ENCODE peak calls at places on chromosomes 3 and 15, in seven cellular contexts. J, C, Z, P, L, A and D are unnamed samples.

GRCh38 chr15:100919481-100920405 is 586 bp downstream of the LRRK1 start:
- DNase-seq in P (peak; percentile 52), Z (peak; percentile 53), A (peak; percentile 59), C (peak; percentile 65), J (peak; percentile 20), L (peak; percentile 53), D (no peak)

GRCh38 chr15:88992216-88992615 is 79.0 kb upstream of the MFGE8 start:
- DNase-seq in A (no peak), L (no peak), P (no peak), C (no peak), Z (no peak), J (no peak), D (no peak)

GRCh38 chr15:66854012-66854965 is 152.3 kb downstream of the SMAD6 start:
- DNase-seq in A (no peak), L (peak; percentile 44), P (no peak), Z (no peak), J (no peak), C (no peak), D (peak; percentile 77)

GRCh38 chr3:4834403-4834866 is 144.8 kb upstream of the BHLHE40 start:
- DNase-seq in J (no peak), L (no peak), C (peak; percentile 43), A (no peak), P (no peak), Z (no peak), D (no peak)

GRCh38 chr15:67142142-67143092 is 77.0 kb downstream of the SMAD3 start:
- DNase-seq in J (peak; percentile 74), A (no peak), Z (no peak), L (no peak), C (no peak), P (no peak), D (no peak)

GRCh38 chr15:38559908-38560307 is 4.7 kb downstream of the RASGRP1 start:
- DNase-seq in L (no peak), P (no peak), C (no peak), Z (no peak), A (no peak), J (no peak), D (no peak)

GRCh38 chr3:9986230-9986725 is 363 bp downstream of the EMC3 start:
- DNase-seq in C (no peak), Z (no peak), A (no peak), J (no peak), L (no peak), P (no peak), D (no peak)

GRCh38 chr15:32641517-32642059 is at the start of gene SCG5:
- DNase-seq in C (no peak), L (peak; percentile 96), Z (no peak), J (peak; percentile 35), P (peak; percentile 75), A (no peak), D (no peak)

GRCh38 chr15:101250931-101251829 is 668 bp downstream of the CHSY1 start:
- DNase-seq in J (no peak), A (peak; percentile 58), L (peak; percentile 87), Z (peak; percentile 31), P (peak; percentile 71), C (peak; percentile 60), D (no peak)

GRCh38 chr3:42525212-42525611 is 22.8 kb downstream of the VIPR1 start:
- DNase-seq in A (no peak), J (no peak), C (no peak), P (no peak), L (no peak), Z (no peak), D (no peak)

GRCh38 chr3:156341831-156342416 is 213.0 kb downstream of the SSR3 start:
- DNase-seq in P (no peak), J (no peak), C (peak; percentile 50), A (no peak), Z (no peak), L (peak; percentile 27), D (no peak)

GRCh38 chr3:112043621-112044201 is 9.2 kb downstream of the TMPRSS7 start:
- DNase-seq in J (peak; percentile 79), L (peak; percentile 83), P (peak; percentile 46), C (peak; percentile 55), Z (no peak), A (peak; percentile 59), D (no peak)

GRCh38 chr3:65927576-65927975 is 111.1 kb downstream of the MAGI1 start:
- DNase-seq in A (peak; percentile 69), L (peak; percentile 36), C (no peak), Z (no peak), P (no peak), J (peak; percentile 40), D (no peak)

GRCh38 chr3:11878837-11879236 is 32.2 kb upstream of the TAMM41 start:
- DNase-seq in L (peak; percentile 36), A (no peak), Z (no peak), P (no peak), J (no peak), C (no peak), D (no peak)

GRCh38 chr15:40061212-40061901 is 22.4 kb upstream of the SRP14 start:
- DNase-seq in L (no peak), P (no peak), Z (no peak), C (peak; percentile 67), A (no peak), J (no peak), D (no peak)

GRCh38 chr3:78846688-78847087 is 921.1 kb downstream of the ROBO1 start:
- DNase-seq in P (no peak), L (no peak), J (peak; percentile 88), C (no peak), A (no peak), Z (no peak), D (no peak)

GRCh38 chr3:140298043-140298442 is 363.1 kb downstream of the CLSTN2 start:
- DNase-seq in L (no peak), C (no peak), P (no peak), Z (no peak), J (no peak), A (no peak), D (no peak)

GRCh38 chr3:25045291-25045690 is 382.8 kb upstream of the RARB start:
- DNase-seq in C (no peak), J (no peak), L (peak; percentile 9), A (no peak), P (no peak), Z (no peak), D (no peak)

GRCh38 chr3:38843898-38844297 is 27.9 kb upstream of the SCN10A start:
- DNase-seq in L (peak; percentile 57), Z (no peak), A (peak; percentile 37), J (peak; percentile 68), C (no peak), P (no peak), D (no peak)

GRCh38 chr15:99442268-99442897 is 123.4 kb upstream of the MEF2A start:
- DNase-seq in P (no peak), Z (peak; percentile 14), C (no peak), L (no peak), J (peak; percentile 86), A (peak; percentile 57), D (peak; percentile 76)

GRCh38 chr15:99440551-99441426 is 125.0 kb upstream of the MEF2A start:
- DNase-seq in C (no peak), L (no peak), Z (no peak), P (no peak), A (no peak), J (no peak), D (peak; percentile 86)

GRCh38 chr15:99441427-99441766 is 124.4 kb upstream of the MEF2A start:
- DNase-seq in P (no peak), L (no peak), Z (no peak), A (no peak), C (no peak), J (no peak), D (no peak)

GRCh38 chr15:99443056-99443756 is 122.6 kb upstream of the MEF2A start:
- DNase-seq in A (no peak), J (no peak), P (no peak), C (no peak), Z (peak; percentile 10), L (no peak), D (peak; percentile 19)

GRCh38 chr15:99441871-99442267 is 123.9 kb upstream of the MEF2A start:
- DNase-seq in C (no peak), J (no peak), L (no peak), Z (peak; percentile 12), A (no peak), P (no peak), D (peak; percentile 17)
- TF ChIP-seq CTCF in C (no peak), J (no peak), L (no peak), Z (no peak), A (no peak), P (no peak), D (no peak)

DNA sequence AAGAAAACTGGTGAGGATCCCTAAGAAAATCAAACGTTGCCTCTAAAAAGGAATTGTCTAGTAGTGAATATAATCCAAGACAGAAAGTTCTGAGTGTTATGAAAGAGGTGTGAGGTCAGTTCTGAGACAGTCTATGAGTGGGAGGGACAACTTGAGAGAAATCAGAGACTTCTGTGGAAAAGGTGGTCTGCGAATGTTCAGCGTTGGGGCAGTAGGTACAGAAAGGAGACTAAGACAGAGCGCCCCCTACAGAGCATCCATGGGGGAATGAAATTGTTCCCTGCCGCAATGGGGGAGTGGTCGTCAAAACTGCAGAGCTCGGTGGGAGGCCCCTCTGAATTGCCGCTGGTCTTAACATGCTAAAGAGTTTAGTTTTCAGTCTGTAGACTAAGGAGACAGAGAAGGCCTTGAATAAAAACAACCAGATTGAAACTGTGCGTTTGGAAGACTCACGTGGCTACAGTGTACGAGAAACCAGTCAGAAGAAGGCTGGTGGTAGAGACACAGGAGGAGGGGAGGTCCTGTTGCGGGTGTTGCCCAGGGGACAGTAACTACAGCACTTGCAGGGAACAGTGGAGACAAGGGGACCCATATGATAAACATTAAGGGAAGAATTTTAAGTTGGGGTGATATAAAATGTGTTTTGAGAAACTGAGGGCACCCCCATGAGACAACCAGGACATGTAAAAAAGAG is 6.9 kb downstream of the TNIK start:
- DNase-seq in J (no peak), C (no peak), A (no peak), L (peak; percentile 86), P (peak; percentile 62), Z (no peak), D (no peak)
- TF ChIP-seq CTCF in J (peak; percentile 45), C (peak; percentile 36), A (peak; percentile 27), L (peak; percentile 84), P (peak; percentile 50), Z (no peak), D (no peak)

GRCh38 chr15:77821188-77821958 is 188.7 kb upstream of the LINGO1 start:
- DNase-seq in P (peak; percentile 80), J (peak; percentile 50), Z (no peak), L (peak; percentile 84), C (peak; percentile 83), A (peak; percentile 82), D (no peak)
- TF ChIP-seq CTCF in P (peak; percentile 74), J (peak; percentile 94), Z (no peak), L (peak; percentile 95), C (peak; percentile 89), A (peak; percentile 71), D (no peak)

GRCh38 chr15:50183112-50183794 is 1.3 kb downstream of the SLC27A2 start:
- DNase-seq in J (no peak), C (peak; percentile 60), Z (no peak), A (no peak), P (no peak), L (no peak), D (no peak)

GRCh38 chr15:50182233-50183013 is 427 bp downstream of the SLC27A2 start:
- DNase-seq in C (peak; percentile 75), L (peak; percentile 65), J (peak; percentile 34), A (peak; percentile 32), Z (peak; percentile 37), P (peak; percentile 57), D (no peak)

GRCh38 chr15:50180578-50180977 is 1.4 kb upstream of the SLC27A2 start:
- DNase-seq in A (no peak), C (no peak), Z (no peak), J (no peak), P (no peak), L (no peak), D (no peak)

GRCh38 chr15:50181206-50181982 is 602 bp upstream of the SLC27A2 start:
- DNase-seq in L (peak; percentile 47), A (no peak), J (no peak), P (no peak), Z (no peak), C (no peak), D (no peak)

GRCh38 chr15:50181983-50182232 is at the start of gene SLC27A2:
- DNase-seq in A (peak; percentile 80), J (peak; percentile 5), L (peak; percentile 85), C (no peak), P (no peak), Z (no peak), D (no peak)
- TF ChIP-seq CTCF in A (no peak), J (peak; percentile 37), L (peak; percentile 55), C (peak; percentile 52), P (peak; percentile 28), Z (no peak), D (no peak)